ENCODE peak calls at places on chromosome 3, in four cellular contexts. I is kidney, F is neural progenitor cell, B is epithelial cell of prostate. M is an unnamed sample.
A peak's percentile ranks its signal among the peaks of the same experiment; 100 is the strongest.

GRCh38 chr3:52005571-52005986 is 9.9 kb upstream of the RPL29 start:
- DNase-seq in I (peak; percentile 83), B (no peak), F (peak; percentile 57), M (peak; percentile 84)

GRCh38 chr3:185663929-185664328 is 77.8 kb downstream of the SENP2 start:
- DNase-seq in I (no peak), B (no peak), F (no peak), M (no peak)

GRCh38 chr3:115552007-115552406 is 71.3 kb upstream of the GAP43 start:
- DNase-seq in B (no peak), I (no peak), F (no peak), M (no peak)

GRCh38 chr3:39637807-39638206 is 170.3 kb downstream of the MOBP start:
- DNase-seq in B (peak; percentile 10), I (no peak), F (no peak), M (no peak)

GRCh38 chr3:107690522-107691138 is 167.9 kb downstream of the BBX start:
- DNase-seq in F (peak; percentile 61), I (no peak), B (peak; percentile 3), M (no peak)

GRCh38 chr3:141986548-141987107 is 110.2 kb downstream of the ATP1B3 start:
- DNase-seq in I (no peak), B (no peak), F (no peak), M (no peak)

GRCh38 chr3:8968375-8968882 is 5.2 kb upstream of the RAD18 start:
- DNase-seq in I (no peak), F (no peak), B (no peak), M (no peak)

GRCh38 chr3:134419966-134420321 is 45.7 kb upstream of the AMOTL2 start:
- DNase-seq in F (no peak), I (no peak), B (no peak), M (no peak)

GRCh38 chr3:98733778-98734281 is 29.3 kb upstream of the ST3GAL6 start:
- DNase-seq in B (no peak), F (peak; percentile 27), I (no peak), M (no peak)

GRCh38 chr3:45507820-45508317 is 86.7 kb upstream of the LIMD1 start:
- DNase-seq in B (no peak), F (peak; percentile 76), I (no peak), M (peak; percentile 67)

GRCh38 chr3:50885491-50885890 is 210.8 kb downstream of the DOCK3 start:
- DNase-seq in I (no peak), F (peak; percentile 67), B (no peak), M (peak; percentile 52)

GRCh38 chr3:13505147-13506130 is 25.3 kb downstream of the HDAC11 start:
- DNase-seq in F (no peak), B (no peak), I (peak; percentile 78), M (no peak)

GRCh38 chr3:117836296-117836695 is 1126.7 kb downstream of the TUSC7 start:
- DNase-seq in F (no peak), I (no peak), B (no peak), M (no peak)

GRCh38 chr3:42745291-42745745 is 27.7 kb downstream of the CCDC13 start:
- DNase-seq in B (no peak), F (no peak), I (no peak), M (no peak)

GRCh38 chr3:100246999-100247398 is 13.8 kb upstream of the TBC1D23 start:
- DNase-seq in B (no peak), F (no peak), I (no peak), M (no peak)

GRCh38 chr3:42549131-42549530 is 32.6 kb downstream of the SEC22C start:
- DNase-seq in F (no peak), B (no peak), I (no peak), M (no peak)

GRCh38 chr3:23389089-23389488 is 186.0 kb downstream of the UBE2E2 start:
- DNase-seq in I (no peak), F (no peak), B (peak; percentile 45), M (peak; percentile 73)

GRCh38 chr3:127265581-127265981 is 22.3 kb downstream of the PRR20G start:
- DNase-seq in B (no peak), F (no peak), I (no peak), M (no peak)

GRCh38 chr3:163916596-163917560 is 1161.4 kb downstream of the SI start:
- DNase-seq in B (no peak), I (no peak), F (peak; percentile 14), M (no peak)

GRCh38 chr3:158347966-158348365 is 223.0 kb upstream of the MLF1 start:
- DNase-seq in F (no peak), I (no peak), B (no peak), M (no peak)

GRCh38 chr3:81936817-81937216 is 175.4 kb upstream of the GBE1 start:
- DNase-seq in B (no peak), I (no peak), F (no peak), M (no peak)

GRCh38 chr3:187952849-187953248 is 201.1 kb upstream of the LPP start:
- DNase-seq in I (no peak), F (no peak), B (peak; percentile 24), M (peak; percentile 33)

GRCh38 chr3:72187131-72187530 is 402.2 kb upstream of the PROK2 start:
- DNase-seq in I (no peak), F (peak; percentile 18), B (no peak), M (no peak)

GRCh38 chr3:196322-197153 is at the start of gene CHL1:
- DNase-seq in I (peak; percentile 76), B (no peak), F (peak; percentile 72), M (peak; percentile 56)

GRCh38 chr3:185337231-185337816 is 25.6 kb upstream of the MAP3K13 start:
- DNase-seq in F (no peak), I (no peak), B (peak; percentile 71), M (no peak)

GRCh38 chr3:13494463-13495350 is 14.6 kb downstream of the HDAC11 start:
- DNase-seq in F (peak; percentile 60), I (peak; percentile 46), B (no peak), M (no peak)

GRCh38 chr3:112351823-112352222 is 18.9 kb downstream of the CD200 start:
- DNase-seq in B (no peak), F (no peak), I (no peak), M (no peak)

GRCh38 chr3:67655364-67656121 is 1.1 kb upstream of the SUCLG2 start:
- DNase-seq in F (no peak), I (peak; percentile 64), B (no peak), M (no peak)

GRCh38 chr3:185900228-185900627 is 37.6 kb downstream of the TRA2B start:
- DNase-seq in F (no peak), B (peak; percentile 88), I (peak; percentile 80), M (no peak)

M was measured in H9.